ENCODE peak calls at places on chromosome 10, in seven cellular contexts. One of them, this sample, is unnamed. For H3K36me3 and H3K4me1, the result is how much of the 10 kb centered on the place peaks cover.

GRCh38 chr10:113960617-113961260 is 82.9 kb upstream of the ADRB1 start:
- DNase-seq in iPS DF 6.9: no peak
- DNase-seq in GM12878: no peak
- DNase-seq in CD8-positive, alpha-beta T cell: peak
- DNase-seq in mucosa of descending colon: peak
- DNase-seq in CD8-positive, alpha-beta memory T cell: peak
- DNase-seq in pancreas: no peak
- DNase-seq in this sample: no peak

GRCh38 chr10:83089335-83089734 is 1050.0 kb upstream of the GHITM start:
- DNase-seq in pancreas: no peak
- DNase-seq in CD8-positive, alpha-beta memory T cell: no peak
- DNase-seq in CD8-positive, alpha-beta T cell: no peak
- DNase-seq in iPS DF 6.9: no peak
- DNase-seq in mucosa of descending colon: no peak
- DNase-seq in GM12878: no peak
- DNase-seq in this sample: no peak

GRCh38 chr10:117086545-117086944 is 51.5 kb downstream of the VAX1 start:
- DNase-seq in CD8-positive, alpha-beta T cell: no peak
- DNase-seq in mucosa of descending colon: no peak
- DNase-seq in CD8-positive, alpha-beta memory T cell: no peak
- DNase-seq in iPS DF 6.9: no peak
- DNase-seq in GM12878: no peak
- DNase-seq in pancreas: no peak
- DNase-seq in this sample: no peak

GRCh38 chr10:117363027-117363426 is 12.2 kb downstream of the PDZD8 start:
- DNase-seq in GM12878: no peak
- DNase-seq in CD8-positive, alpha-beta memory T cell: no peak
- DNase-seq in pancreas: no peak
- DNase-seq in mucosa of descending colon: no peak
- DNase-seq in iPS DF 6.9: no peak
- DNase-seq in CD8-positive, alpha-beta T cell: no peak
- DNase-seq in this sample: no peak

GRCh38 chr10:79392506-79393176 is 45.4 kb downstream of the PPIF start:
- DNase-seq in GM12878: no peak
- DNase-seq in pancreas: no peak
- DNase-seq in CD8-positive, alpha-beta T cell: no peak
- DNase-seq in mucosa of descending colon: no peak
- DNase-seq in iPS DF 6.9: no peak
- DNase-seq in CD8-positive, alpha-beta memory T cell: no peak
- DNase-seq in this sample: no peak

GRCh38 chr10:71138126-71138860 is 74.1 kb upstream of the UNC5B start:
- DNase-seq in iPS DF 6.9: no peak
- DNase-seq in CD8-positive, alpha-beta T cell: no peak
- DNase-seq in CD8-positive, alpha-beta memory T cell: no peak
- DNase-seq in mucosa of descending colon: no peak
- DNase-seq in pancreas: no peak
- DNase-seq in GM12878: no peak
- DNase-seq in this sample: no peak

GRCh38 chr10:78763651-78764395 is 304.9 kb upstream of the ZMIZ1 start:
- DNase-seq in pancreas: no peak
- DNase-seq in GM12878: no peak
- DNase-seq in CD8-positive, alpha-beta T cell: no peak
- DNase-seq in CD8-positive, alpha-beta memory T cell: no peak
- DNase-seq in mucosa of descending colon: no peak
- DNase-seq in iPS DF 6.9: no peak
- DNase-seq in this sample: no peak

GRCh38 chr10:124349231-124349992 is 69.3 kb downstream of the OAT start:
- DNase-seq in mucosa of descending colon: no peak
- DNase-seq in iPS DF 6.9: no peak
- DNase-seq in CD8-positive, alpha-beta memory T cell: no peak
- DNase-seq in GM12878: no peak
- DNase-seq in pancreas: no peak
- DNase-seq in CD8-positive, alpha-beta T cell: no peak
- DNase-seq in this sample: no peak

GRCh38 chr10:118844731-118845573 is 90.2 kb upstream of the CACUL1 start:
- DNase-seq in iPS DF 6.9: no peak
- DNase-seq in mucosa of descending colon: no peak
- DNase-seq in GM12878: no peak
- DNase-seq in CD8-positive, alpha-beta memory T cell: no peak
- DNase-seq in CD8-positive, alpha-beta T cell: no peak
- DNase-seq in pancreas: no peak
- DNase-seq in this sample: no peak

GRCh38 chr10:128009768-128010167 is 102.9 kb downstream of the PTPRE start:
- DNase-seq in iPS DF 6.9: no peak
- DNase-seq in mucosa of descending colon: no peak
- DNase-seq in pancreas: no peak
- DNase-seq in GM12878: no peak
- DNase-seq in CD8-positive, alpha-beta T cell: no peak
- DNase-seq in CD8-positive, alpha-beta memory T cell: no peak
- DNase-seq in this sample: no peak

GRCh38 chr10:31154996-31155395 is 123.3 kb upstream of the ZNF438 start:
- DNase-seq in mucosa of descending colon: no peak
- DNase-seq in CD8-positive, alpha-beta T cell: no peak
- DNase-seq in GM12878: no peak
- DNase-seq in iPS DF 6.9: no peak
- DNase-seq in pancreas: no peak
- DNase-seq in CD8-positive, alpha-beta memory T cell: no peak
- DNase-seq in this sample: no peak

GRCh38 chr10:127734753-127735152 is 2.2 kb upstream of the FOXI2 start:
- DNase-seq in pancreas: no peak
- DNase-seq in CD8-positive, alpha-beta T cell: no peak
- DNase-seq in mucosa of descending colon: no peak
- DNase-seq in iPS DF 6.9: no peak
- DNase-seq in GM12878: no peak
- DNase-seq in CD8-positive, alpha-beta memory T cell: no peak
- DNase-seq in this sample: no peak

GRCh38 chr10:90860790-90861189 is 3.0 kb upstream of the HTR7 start:
- DNase-seq in CD8-positive, alpha-beta T cell: no peak
- DNase-seq in iPS DF 6.9: no peak
- DNase-seq in pancreas: no peak
- DNase-seq in CD8-positive, alpha-beta memory T cell: no peak
- DNase-seq in mucosa of descending colon: no peak
- DNase-seq in GM12878: no peak
- DNase-seq in this sample: no peak

GRCh38 chr10:72746606-72747357 is 54.8 kb downstream of the MCU start:
- DNase-seq in CD8-positive, alpha-beta memory T cell: no peak
- DNase-seq in iPS DF 6.9: no peak
- DNase-seq in GM12878: no peak
- DNase-seq in mucosa of descending colon: no peak
- DNase-seq in pancreas: no peak
- DNase-seq in CD8-positive, alpha-beta T cell: no peak
- DNase-seq in this sample: no peak

GRCh38 chr10:105743343-105744056 is 1102.4 kb downstream of the SORCS3 start:
- DNase-seq in mucosa of descending colon: no peak
- DNase-seq in GM12878: no peak
- DNase-seq in CD8-positive, alpha-beta T cell: no peak
- DNase-seq in iPS DF 6.9: no peak
- DNase-seq in CD8-positive, alpha-beta memory T cell: no peak
- DNase-seq in pancreas: peak
- DNase-seq in this sample: no peak

GRCh38 chr10:112811741-112812551 is 138.1 kb upstream of the TCF7L2 start:
- DNase-seq in iPS DF 6.9: peak
- DNase-seq in CD8-positive, alpha-beta memory T cell: no peak
- DNase-seq in mucosa of descending colon: peak
- DNase-seq in GM12878: no peak
- DNase-seq in CD8-positive, alpha-beta T cell: no peak
- DNase-seq in pancreas: peak
- DNase-seq in this sample: no peak

GRCh38 chr10:49690673-49691356 is 11.4 kb downstream of the C10orf53 start:
- DNase-seq in pancreas: no peak
- DNase-seq in CD8-positive, alpha-beta T cell: no peak
- DNase-seq in mucosa of descending colon: no peak
- DNase-seq in GM12878: no peak
- DNase-seq in CD8-positive, alpha-beta memory T cell: no peak
- DNase-seq in iPS DF 6.9: no peak
- DNase-seq in this sample: no peak

GRCh38 chr10:5622586-5622985 is 43.8 kb downstream of the ASB13 start:
- DNase-seq in CD8-positive, alpha-beta memory T cell: no peak
- DNase-seq in iPS DF 6.9: no peak
- DNase-seq in GM12878: no peak
- DNase-seq in CD8-positive, alpha-beta T cell: no peak
- DNase-seq in mucosa of descending colon: no peak
- DNase-seq in pancreas: no peak
- DNase-seq in this sample: no peak

GRCh38 chr10:30007406-30007805 is 52.0 kb downstream of the JCAD start:
- DNase-seq in GM12878: no peak
- DNase-seq in iPS DF 6.9: no peak
- DNase-seq in CD8-positive, alpha-beta T cell: no peak
- DNase-seq in pancreas: no peak
- DNase-seq in mucosa of descending colon: no peak
- DNase-seq in CD8-positive, alpha-beta memory T cell: no peak
- DNase-seq in this sample: no peak

GRCh38 chr10:22837351-22837750 is 90.5 kb upstream of the ARMC3 start:
- DNase-seq in pancreas: no peak
- DNase-seq in CD8-positive, alpha-beta T cell: no peak
- DNase-seq in GM12878: no peak
- DNase-seq in CD8-positive, alpha-beta memory T cell: no peak
- DNase-seq in mucosa of descending colon: no peak
- DNase-seq in iPS DF 6.9: no peak
- DNase-seq in this sample: no peak

GRCh38 chr10:91525939-91526712 is 106.7 kb downstream of the PPP1R3C start:
- DNase-seq in pancreas: no peak
- DNase-seq in mucosa of descending colon: no peak
- DNase-seq in CD8-positive, alpha-beta memory T cell: no peak
- DNase-seq in CD8-positive, alpha-beta T cell: no peak
- DNase-seq in iPS DF 6.9: no peak
- DNase-seq in GM12878: no peak
- DNase-seq in this sample: no peak

GRCh38 chr10:77628906-77629730 is 8.5 kb downstream of the KCNMA1 start:
- DNase-seq in GM12878: no peak
- DNase-seq in iPS DF 6.9: no peak
- DNase-seq in CD8-positive, alpha-beta memory T cell: no peak
- DNase-seq in pancreas: no peak
- DNase-seq in CD8-positive, alpha-beta T cell: no peak
- DNase-seq in mucosa of descending colon: no peak
- DNase-seq in this sample: no peak

GRCh38 chr10:113522460-113522859 is 30.4 kb upstream of the HABP2 start:
- DNase-seq in CD8-positive, alpha-beta T cell: no peak
- DNase-seq in GM12878: no peak
- DNase-seq in mucosa of descending colon: no peak
- DNase-seq in CD8-positive, alpha-beta memory T cell: no peak
- DNase-seq in pancreas: no peak
- DNase-seq in iPS DF 6.9: no peak
- DNase-seq in this sample: no peak

GRCh38 chr10:92493362-92493761 is 80.5 kb downstream of the IDE start:
- DNase-seq in CD8-positive, alpha-beta memory T cell: no peak
- DNase-seq in GM12878: no peak
- DNase-seq in mucosa of descending colon: no peak
- DNase-seq in CD8-positive, alpha-beta T cell: no peak
- DNase-seq in iPS DF 6.9: no peak
- DNase-seq in pancreas: no peak
- DNase-seq in this sample: no peak

GRCh38 chr10:78416031-78416800 is 382.6 kb downstream of the RPS24 start:
- DNase-seq in CD8-positive, alpha-beta T cell: no peak
- DNase-seq in pancreas: no peak
- DNase-seq in GM12878: no peak
- DNase-seq in iPS DF 6.9: no peak
- DNase-seq in mucosa of descending colon: no peak
- DNase-seq in CD8-positive, alpha-beta memory T cell: no peak
- DNase-seq in this sample: no peak

GRCh38 chr10:1101946-1102345 is 45.8 kb downstream of the WDR37 start:
- DNase-seq in iPS DF 6.9: no peak
- DNase-seq in CD8-positive, alpha-beta memory T cell: no peak
- DNase-seq in CD8-positive, alpha-beta T cell: no peak
- DNase-seq in GM12878: no peak
- DNase-seq in pancreas: no peak
- DNase-seq in mucosa of descending colon: no peak
- DNase-seq in this sample: no peak

GRCh38 chr10:1102392-1102791 is 46.2 kb downstream of the WDR37 start:
- DNase-seq in mucosa of descending colon: no peak
- DNase-seq in pancreas: no peak
- DNase-seq in CD8-positive, alpha-beta T cell: no peak
- DNase-seq in GM12878: no peak
- DNase-seq in iPS DF 6.9: no peak
- DNase-seq in CD8-positive, alpha-beta memory T cell: no peak
- DNase-seq in this sample: no peak

GRCh38 chr10:1102836-1103235 is 46.7 kb downstream of the WDR37 start:
- DNase-seq in mucosa of descending colon: no peak
- DNase-seq in iPS DF 6.9: no peak
- DNase-seq in CD8-positive, alpha-beta T cell: no peak
- DNase-seq in pancreas: no peak
- DNase-seq in CD8-positive, alpha-beta memory T cell: no peak
- DNase-seq in GM12878: no peak
- DNase-seq in this sample: no peak

GRCh38 chr10:1104971-1105370 is 48.8 kb downstream of the WDR37 start:
- DNase-seq in pancreas: no peak
- DNase-seq in mucosa of descending colon: no peak
- DNase-seq in CD8-positive, alpha-beta T cell: no peak
- DNase-seq in iPS DF 6.9: no peak
- DNase-seq in CD8-positive, alpha-beta memory T cell: no peak
- DNase-seq in GM12878: no peak
- DNase-seq in this sample: no peak

GRCh38 chr10:1103551-1103950 is 47.4 kb downstream of the WDR37 start:
- DNase-seq in pancreas: no peak
- DNase-seq in CD8-positive, alpha-beta memory T cell: no peak
- DNase-seq in iPS DF 6.9: no peak
- DNase-seq in CD8-positive, alpha-beta T cell: no peak
- DNase-seq in GM12878: no peak
- DNase-seq in mucosa of descending colon: no peak
- DNase-seq in this sample: no peak
- H3K36me3 ChIP-seq in pancreas: under half
- H3K36me3 ChIP-seq in CD8-positive, alpha-beta memory T cell: half or more
- H3K36me3 ChIP-seq in iPS DF 6.9: under half
- H3K36me3 ChIP-seq in CD8-positive, alpha-beta T cell: under half
- H3K36me3 ChIP-seq in GM12878: under half
- H3K36me3 ChIP-seq in mucosa of descending colon: under half
- H3K36me3 ChIP-seq in this sample: half or more

GRCh38 chr10:100569687-100570517 is 34.2 kb downstream of the HIF1AN start:
- DNase-seq in mucosa of descending colon: no peak
- DNase-seq in pancreas: no peak
- DNase-seq in CD8-positive, alpha-beta memory T cell: no peak
- DNase-seq in CD8-positive, alpha-beta T cell: no peak
- DNase-seq in iPS DF 6.9: peak
- DNase-seq in GM12878: no peak
- DNase-seq in this sample: no peak
- H3K4me3 ChIP-seq in mucosa of descending colon: no peak
- H3K4me3 ChIP-seq in pancreas: peak
- H3K4me3 ChIP-seq in CD8-positive, alpha-beta memory T cell: no peak
- H3K4me3 ChIP-seq in CD8-positive, alpha-beta T cell: no peak
- H3K4me3 ChIP-seq in iPS DF 6.9: peak
- H3K4me3 ChIP-seq in GM12878: no peak
- H3K4me3 ChIP-seq in this sample: no peak

DNA sequence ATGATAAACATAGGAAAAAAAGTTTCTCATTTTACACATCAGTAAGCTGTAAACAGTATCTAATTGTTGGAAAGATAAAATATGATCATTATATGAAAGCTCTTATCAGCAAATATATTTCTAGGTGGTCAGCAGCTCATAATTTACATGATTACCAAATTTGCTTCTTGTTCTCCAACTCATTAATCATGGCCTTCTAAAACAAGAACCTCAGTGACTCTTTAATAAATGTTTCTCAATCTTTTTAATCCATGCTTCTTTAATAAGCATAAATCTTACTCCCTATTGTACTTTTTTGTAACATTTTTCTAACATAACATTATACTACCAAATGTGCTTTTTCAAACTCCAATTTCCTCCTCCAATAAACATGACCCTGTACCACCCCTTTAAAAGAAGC is 5.9 kb downstream of the ITGB1 start:
- DNase-seq in CD8-positive, alpha-beta memory T cell: no peak
- DNase-seq in GM12878: no peak
- DNase-seq in mucosa of descending colon: no peak
- DNase-seq in iPS DF 6.9: no peak
- DNase-seq in pancreas: no peak
- DNase-seq in CD8-positive, alpha-beta T cell: no peak
- DNase-seq in this sample: no peak
- H3K4me1 ChIP-seq in CD8-positive, alpha-beta memory T cell: half or more
- H3K4me1 ChIP-seq in GM12878: under half
- H3K4me1 ChIP-seq in mucosa of descending colon: under half
- H3K4me1 ChIP-seq in iPS DF 6.9: under half
- H3K4me1 ChIP-seq in pancreas: half or more
- H3K4me1 ChIP-seq in CD8-positive, alpha-beta T cell: under half
- H3K4me1 ChIP-seq in this sample: half or more

GRCh38 chr10:89566095-89566950 is 30.9 kb upstream of the SLC16A12 start:
- DNase-seq in CD8-positive, alpha-beta memory T cell: no peak
- DNase-seq in CD8-positive, alpha-beta T cell: no peak
- DNase-seq in GM12878: no peak
- DNase-seq in mucosa of descending colon: no peak
- DNase-seq in pancreas: no peak
- DNase-seq in iPS DF 6.9: no peak
- DNase-seq in this sample: no peak
- H3K36me3 ChIP-seq in CD8-positive, alpha-beta memory T cell: under half
- H3K36me3 ChIP-seq in CD8-positive, alpha-beta T cell: under half
- H3K36me3 ChIP-seq in GM12878: under half
- H3K36me3 ChIP-seq in mucosa of descending colon: under half
- H3K36me3 ChIP-seq in pancreas: under half
- H3K36me3 ChIP-seq in iPS DF 6.9: under half
- H3K36me3 ChIP-seq in this sample: under half

This sample was measured in psoas muscle.